ENCODE peak calls at places on chromosomes 5 and 9, in five cellular contexts. E, I, C, F and Z are unnamed samples.

GRCh38 chr9:75788006-75788634 is 102.4 kb upstream of the PCSK5 start:
- DNase-seq in E (no peak), I (no peak), C (no peak), F (no peak), Z (no peak)

GRCh38 chr9:127021664-127022337 is 100.6 kb downstream of the ANGPTL2 start:
- DNase-seq in E (no peak), I (no peak), C (no peak), F (peak; percentile 45), Z (no peak)

GRCh38 chr9:2742214-2742613 is 24.9 kb downstream of the KCNV2 start:
- DNase-seq in E (no peak), I (no peak), C (no peak), F (no peak), Z (no peak)

GRCh38 chr5:43601454-43602260 is 1.3 kb upstream of the NNT start:
- DNase-seq in E (no peak), I (no peak), C (no peak), F (peak; percentile 40), Z (no peak)

GRCh38 chr5:40779561-40779960 is 18.6 kb downstream of the PRKAA1 start:
- DNase-seq in E (no peak), I (no peak), C (no peak), F (no peak), Z (no peak)

GRCh38 chr9:16928179-16928945 is 57.9 kb upstream of the BNC2 start:
- DNase-seq in E (no peak), I (no peak), C (no peak), F (no peak), Z (no peak)

GRCh38 chr5:132414634-132415377 is 45.3 kb downstream of the SLC22A5 start:
- DNase-seq in E (no peak), I (no peak), C (no peak), F (no peak), Z (no peak)

GRCh38 chr9:134607971-134608370 is 33.6 kb upstream of the COL5A1 start:
- DNase-seq in E (no peak), I (no peak), C (no peak), F (no peak), Z (no peak)

GRCh38 chr5:1763548-1763911 is 36.1 kb downstream of the MRPL36 start:
- DNase-seq in E (peak; percentile 42), I (no peak), C (peak; percentile 14), F (no peak), Z (no peak)

GRCh38 chr5:78777901-78778300 is 129.3 kb upstream of the LHFPL2 start:
- DNase-seq in E (no peak), I (no peak), C (no peak), F (no peak), Z (no peak)

GRCh38 chr5:43066799-43067741 is 27.0 kb upstream of the ANXA2R start:
- DNase-seq in E (peak; percentile 85), I (peak; percentile 33), C (peak; percentile 88), F (peak; percentile 92), Z (peak; percentile 69)

GRCh38 chr5:108421713-108422112 is 39.8 kb upstream of the FBXL17 start:
- DNase-seq in E (no peak), I (no peak), C (no peak), F (no peak), Z (no peak)

GRCh38 chr9:128322342-128323191 is at the start of the genes COQ4 and TRUB2:
- DNase-seq in E (peak; percentile 92), I (peak; percentile 60), C (peak; percentile 89), F (peak; percentile 74), Z (peak; percentile 80)

GRCh38 chr5:78649220-78649700 is 688 bp upstream of the LHFPL2 start:
- DNase-seq in E (no peak), I (no peak), C (no peak), F (no peak), Z (no peak)

GRCh38 chr5:143249851-143250250 is 153.6 kb downstream of the NR3C1 start:
- DNase-seq in E (no peak), I (no peak), C (no peak), F (no peak), Z (no peak)

GRCh38 chr9:96420468-96421219 is 2.5 kb upstream of the ZNF367 start:
- DNase-seq in E (no peak), I (no peak), C (no peak), F (peak; percentile 26), Z (peak; percentile 15)

GRCh38 chr5:124906339-124907097 is 160.1 kb upstream of the ZNF608 start:
- DNase-seq in E (no peak), I (no peak), C (no peak), F (peak; percentile 53), Z (no peak)

GRCh38 chr5:78568676-78569075 is 79.9 kb downstream of the LHFPL2 start:
- DNase-seq in E (no peak), I (no peak), C (no peak), F (no peak), Z (no peak)

GRCh38 chr5:54363669-54364068 is 53.3 kb upstream of the ARL15 start:
- DNase-seq in E (no peak), I (no peak), C (no peak), F (no peak), Z (no peak)

GRCh38 chr5:141846031-141846430 is 32.2 kb downstream of the PCDH1 start:
- DNase-seq in E (no peak), I (no peak), C (no peak), F (no peak), Z (no peak)

GRCh38 chr9:124216474-124217176 is 41.1 kb upstream of the NEK6 start:
- DNase-seq in E (peak; percentile 66), I (peak; percentile 22), C (peak; percentile 37), F (no peak), Z (peak; percentile 97)